ENCODE peak calls at places on chromosomes 5 and 9, in eight cellular contexts. U, F, N, I, V, L, G and R are unnamed samples.

GRCh38 chr5:90338712-90339372 is 70.7 kb downstream of the CETN3 start:
- DNase-seq in I (no peak), V (no peak), G (no peak), L (no peak), U (no peak), N (no peak), F (no peak), R (no peak)

GRCh38 chr5:69079556-69079955 is 14.3 kb upstream of the SLC30A5 start:
- DNase-seq in U (no peak), N (no peak), L (no peak), I (no peak), F (no peak), G (no peak), V (no peak), R (no peak)

GRCh38 chr5:133953568-133954145 is 14.8 kb downstream of the C5orf15 start:
- DNase-seq in L (no peak), U (no peak), F (no peak), I (no peak), V (no peak), G (no peak), N (no peak), R (no peak)

GRCh38 chr9:19642256-19642655 is 146.6 kb downstream of the SLC24A2 start:
- DNase-seq in N (no peak), I (no peak), F (peak), G (no peak), L (no peak), V (no peak), U (no peak), R (no peak)

GRCh38 chr5:110054240-110054639 is 364.5 kb downstream of the MAN2A1 start:
- DNase-seq in F (peak), L (peak), V (no peak), I (peak), N (peak), U (peak), G (no peak), R (no peak)

GRCh38 chr5:171863928-171864327 is 78.3 kb downstream of the SMIM23 start:
- DNase-seq in U (no peak), V (no peak), I (no peak), N (no peak), G (no peak), L (no peak), F (no peak), R (no peak)

GRCh38 chr5:151895660-151896040 is 29.0 kb downstream of the GLRA1 start:
- DNase-seq in G (no peak), F (no peak), N (no peak), V (no peak), L (no peak), I (no peak), U (no peak), R (no peak)

GRCh38 chr9:136328011-136328621 is 777 bp downstream of the GPSM1 start:
- DNase-seq in V (peak), U (no peak), N (peak), F (peak), L (no peak), G (no peak), I (no peak), R (no peak)

GRCh38 chr5:126884269-126884819 is 107.4 kb downstream of the LMNB1 start:
- DNase-seq in I (peak), U (no peak), L (no peak), F (no peak), N (no peak), V (no peak), G (peak), R (no peak)

GRCh38 chr9:134802201-134802795 is 78.3 kb upstream of the FCN2 start:
- DNase-seq in I (no peak), F (no peak), V (no peak), U (no peak), G (no peak), N (no peak), L (no peak), R (no peak)

GRCh38 chr5:115963566-115963965 is 1.3 kb downstream of the LVRN start:
- DNase-seq in V (no peak), G (no peak), L (no peak), I (no peak), N (no peak), U (no peak), F (peak), R (peak)

GRCh38 chr5:77518304-77518703 is 26.2 kb upstream of the WDR41 start:
- DNase-seq in U (no peak), N (no peak), I (peak), V (no peak), F (peak), L (no peak), G (no peak), R (no peak)

GRCh38 chr5:1737790-1738405 is 61.7 kb downstream of the MRPL36 start:
- DNase-seq in U (no peak), V (no peak), N (peak), L (no peak), F (peak), I (peak), G (peak), R (no peak)

GRCh38 chr5:135979510-135979909 is 24.7 kb upstream of the LECT2 start:
- DNase-seq in U (no peak), N (no peak), F (no peak), L (no peak), G (no peak), I (no peak), V (no peak), R (no peak)

GRCh38 chr9:691825-692363 is 149.6 kb upstream of the DMRT1 start:
- DNase-seq in V (no peak), G (no peak), L (no peak), N (no peak), I (no peak), F (no peak), U (no peak), R (peak)

GRCh38 chr9:107737987-107738743 is 248.6 kb upstream of the KLF4 start:
- DNase-seq in L (no peak), U (peak), G (no peak), V (peak), N (no peak), I (no peak), F (no peak), R (no peak)

GRCh38 chr9:126248680-126249079 is 77.9 kb upstream of the MVB12B start:
- DNase-seq in I (peak), L (no peak), V (no peak), U (no peak), F (no peak), N (no peak), G (no peak), R (no peak)

GRCh38 chr5:110512266-110512665 is 214.2 kb downstream of the TMEM232 start:
- DNase-seq in I (no peak), U (no peak), F (no peak), L (no peak), N (no peak), V (no peak), G (no peak), R (no peak)

GRCh38 chr9:72312563-72312962 is 52.4 kb downstream of the ZFAND5 start:
- DNase-seq in V (no peak), U (no peak), I (no peak), L (no peak), G (no peak), N (no peak), F (no peak), R (no peak)

GRCh38 chr9:112914524-112914923 is 23.8 kb upstream of the SLC46A2 start:
- DNase-seq in F (no peak), V (no peak), G (no peak), N (no peak), L (no peak), I (no peak), U (no peak), R (no peak)
- H3K4me3 ChIP-seq in F (no peak), V (no peak), G (no peak), N (no peak), L (no peak), I (no peak), U (no peak), R (no peak)

GRCh38 chr5:43623048-43623447 is 20.1 kb downstream of the NNT start:
- DNase-seq in N (no peak), V (no peak), G (no peak), I (no peak), U (no peak), F (no peak), L (no peak), R (no peak)

GRCh38 chr5:43616535-43616934 is 13.6 kb downstream of the NNT start:
- DNase-seq in N (no peak), L (no peak), F (no peak), I (no peak), V (no peak), G (no peak), U (no peak), R (no peak)

GRCh38 chr5:43619911-43620310 is 16.9 kb downstream of the NNT start:
- DNase-seq in I (no peak), F (no peak), V (no peak), U (no peak), G (no peak), L (no peak), N (no peak), R (no peak)

GRCh38 chr5:43619380-43619779 is 16.4 kb downstream of the NNT start:
- DNase-seq in V (no peak), G (no peak), L (no peak), I (no peak), N (no peak), F (no peak), U (no peak), R (no peak)

DNA sequence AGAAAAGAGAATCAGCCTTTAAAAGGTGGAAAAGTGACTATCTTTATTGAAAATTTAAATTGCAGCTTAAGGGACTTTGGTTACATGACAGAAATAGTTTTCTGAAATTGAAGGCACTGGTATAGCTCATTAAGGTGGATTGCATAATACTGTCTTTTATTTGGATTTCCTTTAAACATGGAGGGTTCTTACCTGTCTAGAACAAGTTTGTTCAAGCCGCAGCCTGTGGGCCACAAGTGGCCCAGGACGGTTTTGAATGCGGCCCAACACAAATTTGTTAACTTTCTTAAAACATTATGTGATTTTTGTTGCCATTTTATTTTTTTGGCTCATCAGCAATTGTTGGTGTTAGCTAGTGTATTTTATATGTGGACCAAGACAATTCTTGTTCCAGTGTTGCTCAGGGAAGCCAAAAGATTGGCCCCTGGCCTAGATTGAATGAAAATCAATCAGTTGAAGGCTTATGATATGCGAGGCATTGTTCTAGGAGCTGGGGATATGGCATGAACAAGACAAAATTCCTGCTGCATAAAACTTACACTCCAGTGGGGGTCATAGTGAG is 18.0 kb downstream of the NNT start:
- DNase-seq in I (no peak), N (no peak), U (no peak), G (no peak), L (no peak), F (no peak), V (no peak), R (no peak)
- H3K27ac ChIP-seq in I (no peak), N (no peak), U (no peak), G (no peak), L (no peak), F (no peak), V (no peak), R (no peak)

DNA sequence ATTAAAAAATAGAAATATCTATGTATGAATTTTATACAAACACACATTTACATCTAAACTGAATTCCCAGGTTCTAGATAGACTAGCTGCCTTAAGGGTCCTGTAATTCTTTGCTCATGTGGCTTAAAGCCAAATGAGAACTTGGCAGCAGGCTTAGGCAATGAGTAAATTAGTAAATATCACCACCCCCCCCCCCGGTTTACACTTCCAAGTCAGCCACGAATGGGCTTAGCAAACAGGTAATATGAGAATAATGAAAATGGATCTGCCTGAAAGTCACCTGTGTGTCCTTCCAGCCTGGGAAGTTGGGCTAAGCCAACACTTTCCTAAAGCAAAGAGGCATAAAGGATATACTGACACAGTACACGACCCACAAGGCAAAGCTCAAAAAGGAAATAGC is 108.6 kb downstream of the KLHL3 start:
- DNase-seq in N (no peak), G (no peak), U (no peak), F (no peak), V (no peak), L (no peak), I (no peak), R (peak)
- TF ChIP-seq EP300 in N (no peak), G (no peak), U (no peak), F (no peak), V (no peak), L (no peak), I (no peak), R (no peak)

GRCh38 chr5:159098285-159099048 is 1.2 kb downstream of the EBF1 start:
- DNase-seq in U (no peak), G (no peak), F (no peak), V (peak), N (no peak), I (no peak), L (no peak), R (no peak)

GRCh38 chr5:159097461-159098284 is 2.0 kb downstream of the EBF1 start:
- DNase-seq in U (no peak), V (peak), G (no peak), N (no peak), F (peak), L (no peak), I (no peak), R (no peak)

GRCh38 chr5:159095218-159095617 is 4.5 kb downstream of the EBF1 start:
- DNase-seq in N (no peak), G (no peak), V (no peak), U (no peak), I (no peak), F (no peak), L (no peak), R (no peak)

GRCh38 chr5:159095882-159096554 is 3.7 kb downstream of the EBF1 start:
- DNase-seq in U (no peak), G (no peak), V (no peak), F (no peak), I (no peak), N (no peak), L (no peak), R (no peak)

GRCh38 chr5:159096555-159097460 is 2.9 kb downstream of the EBF1 start:
- DNase-seq in N (no peak), I (no peak), V (no peak), F (no peak), L (no peak), G (no peak), U (no peak), R (no peak)
- H3K4me3 ChIP-seq in N (peak), I (no peak), V (peak), F (no peak), L (no peak), G (no peak), U (peak), R (peak)

DNA sequence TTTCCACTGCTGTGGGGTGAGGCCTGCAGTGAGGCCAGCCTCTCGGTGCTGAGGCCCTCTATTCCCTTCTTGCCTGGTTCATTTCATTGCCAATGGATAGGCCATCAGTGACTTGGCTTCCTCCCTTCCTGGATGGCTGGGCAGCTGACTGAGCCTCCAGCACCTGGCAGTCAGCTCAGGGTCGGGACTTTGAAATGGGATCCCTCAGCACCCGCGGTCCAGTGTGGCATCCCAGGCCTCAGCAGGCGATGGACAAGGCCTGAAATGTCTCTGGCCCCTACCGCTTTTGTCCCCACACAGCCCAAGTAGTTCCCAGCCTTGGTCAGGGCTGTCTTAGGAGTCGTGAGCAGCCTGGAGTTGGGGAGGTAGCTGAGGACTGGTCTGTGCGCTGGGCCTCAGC is 17.2 kb downstream of the NDST1 start:
- DNase-seq in L (no peak), N (no peak), U (no peak), G (no peak), V (no peak), I (no peak), F (no peak), R (no peak)
- H3K27ac ChIP-seq in L (peak), N (no peak), U (no peak), G (no peak), V (peak), I (peak), F (no peak), R (peak)

GRCh38 chr9:70923941-70924340 is 197.5 kb downstream of the TRPM3 start:
- DNase-seq in F (no peak), I (no peak), V (no peak), G (no peak), L (no peak), N (no peak), U (no peak), R (no peak)
- TF ChIP-seq EP300 in F (no peak), I (no peak), V (no peak), G (no peak), L (no peak), N (no peak), U (no peak), R (no peak)

GRCh38 chr9:131605770-131606590 is 60.7 kb downstream of the PRRT1B start:
- DNase-seq in U (no peak), G (peak), I (peak), V (no peak), L (no peak), N (peak), F (no peak), R (no peak)

GRCh38 chr9:131606896-131607567 is 61.7 kb downstream of the PRRT1B start:
- DNase-seq in F (no peak), U (no peak), V (no peak), N (no peak), I (peak), L (no peak), G (no peak), R (no peak)

GRCh38 chr9:131601683-131602181 is 56.4 kb downstream of the PRRT1B start:
- DNase-seq in L (no peak), V (no peak), U (no peak), N (no peak), G (no peak), I (no peak), F (no peak), R (no peak)

GRCh38 chr9:131603711-131604439 is 58.6 kb downstream of the PRRT1B start:
- DNase-seq in U (no peak), I (no peak), F (no peak), G (no peak), V (no peak), L (no peak), N (no peak), R (no peak)

DNA sequence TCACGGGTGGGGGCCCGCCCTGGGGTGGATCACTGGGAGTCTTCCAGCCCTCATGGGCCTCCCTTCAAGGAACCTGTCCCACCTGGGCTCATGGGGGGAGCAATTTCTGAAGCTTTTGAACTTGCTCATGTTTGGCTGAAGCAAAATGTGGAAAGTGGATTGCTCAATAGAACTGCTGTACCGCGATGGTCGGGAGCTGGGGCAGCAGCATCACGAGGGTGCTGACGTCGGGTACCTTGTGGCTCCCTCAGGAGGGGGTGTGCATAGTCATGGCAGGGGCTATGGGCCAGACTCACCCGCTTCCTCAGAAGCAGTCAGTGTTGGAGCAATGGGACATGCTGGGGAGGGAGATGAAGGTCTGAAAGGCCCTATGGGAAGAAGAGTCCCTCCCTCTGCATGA is 57.9 kb downstream of the PRRT1B start:
- DNase-seq in G (no peak), V (no peak), I (no peak), F (no peak), U (no peak), L (no peak), N (no peak), R (no peak)
- H3K4me3 ChIP-seq in G (no peak), V (no peak), I (no peak), F (no peak), U (no peak), L (no peak), N (no peak), R (no peak)

DNA sequence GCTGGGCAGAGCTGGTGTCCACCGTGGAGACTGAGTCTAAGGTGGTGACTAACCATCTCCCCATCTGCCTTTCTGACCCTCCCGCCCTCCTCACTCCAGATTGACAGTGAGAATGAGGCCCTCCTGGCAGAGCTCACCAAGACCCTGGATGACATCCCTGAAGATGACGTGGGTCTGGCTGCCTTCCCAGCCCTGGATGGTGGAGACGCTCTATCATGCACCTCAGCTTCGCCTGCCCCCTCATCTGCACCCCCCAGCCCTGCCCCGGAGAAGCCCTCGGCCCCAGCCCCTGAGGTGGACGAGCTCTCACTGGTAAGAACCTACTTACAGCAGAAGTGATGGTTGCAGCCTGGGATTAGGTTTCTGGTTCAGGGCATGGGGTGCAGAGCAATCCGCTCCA is 96.5 kb downstream of the PPARGC1B start:
- DNase-seq in V (no peak), G (no peak), L (no peak), F (no peak), N (no peak), I (no peak), U (peak), R (no peak)
- H3K27ac ChIP-seq in V (no peak), G (no peak), L (peak), F (no peak), N (no peak), I (no peak), U (peak), R (peak)

GRCh38 chr5:40572359-40572758 is 107.4 kb upstream of the PTGER4 start:
- DNase-seq in I (no peak), N (no peak), G (no peak), L (no peak), U (no peak), V (no peak), F (no peak), R (no peak)
- TF ChIP-seq EP300 in I (no peak), N (no peak), G (no peak), L (no peak), U (no peak), V (no peak), F (no peak), R (no peak)